ENCODE peak calls at places on chromosomes 12 and 14, in five cellular contexts. W is activated naive CD4-positive, alpha-beta T cell treated with anti-CD3 and anti-CD28 coated beads, Interleukin-2, amount 10 ng/mL, durations not matched to agents 7 days and 5 days; M is mucosa of descending colon; I is ecto neural progenitor cell; Z is left ventricle myocardium inferior. A is an unnamed sample.
A peak's percentile ranks its signal among the peaks of the same experiment; 100 is the strongest.

GRCh38 chr12:108305520-108305919 is 33.6 kb downstream of the CMKLR1 start:
- DNase-seq in W (no peak), M (peak; percentile 75), I (no peak), Z (peak; percentile 92), A (peak; percentile 92)

GRCh38 chr12:108119126-108119973 is 9.7 kb upstream of the WSCD2 start:
- DNase-seq in W (no peak), M (no peak), I (no peak), Z (no peak), A (no peak)

GRCh38 chr12:106345739-106346138 is 11.8 kb upstream of the POLR3B start:
- DNase-seq in W (no peak), M (no peak), I (peak; percentile 64), Z (no peak), A (no peak)

GRCh38 chr14:85572845-85573244 is 42.9 kb downstream of the FLRT2 start:
- DNase-seq in W (no peak), M (no peak), I (no peak), Z (no peak), A (no peak)

GRCh38 chr12:86241600-86241999 is 14.6 kb downstream of the MGAT4C start:
- DNase-seq in W (no peak), M (no peak), I (no peak), Z (no peak), A (no peak)

GRCh38 chr14:62673014-62673727 is 372.1 kb downstream of the KCNH5 start:
- DNase-seq in W (no peak), M (no peak), I (no peak), Z (no peak), A (no peak)

GRCh38 chr14:90275820-90276219 is 19.5 kb downstream of the PSMC1 start:
- DNase-seq in W (no peak), M (no peak), I (no peak), Z (no peak), A (no peak)

GRCh38 chr12:111285191-111285590 is 83.7 kb downstream of the PHETA1 start:
- DNase-seq in W (no peak), M (no peak), I (no peak), Z (no peak), A (no peak)

GRCh38 chr12:68835333-68835908 is 27.4 kb downstream of the MDM2 start:
- DNase-seq in W (no peak), M (no peak), I (no peak), Z (no peak), A (no peak)

GRCh38 chr12:9731393-9731792 is 1.5 kb downstream of the CLECL1 start:
- DNase-seq in W (no peak), M (no peak), I (no peak), Z (no peak), A (no peak)

GRCh38 chr12:49546481-49546880 is 7.7 kb downstream of the KCNH3 start:
- DNase-seq in W (no peak), M (no peak), I (no peak), Z (no peak), A (no peak)

GRCh38 chr14:32244404-32244803 is 41.3 kb upstream of the RNU6-8 start:
- DNase-seq in W (no peak), M (no peak), I (no peak), Z (no peak), A (no peak)

GRCh38 chr12:56086096-56086495 is 6.1 kb downstream of the ERBB3 start:
- DNase-seq in W (no peak), M (no peak), I (no peak), Z (no peak), A (no peak)

GRCh38 chr14:91332448-91333059 is 85.1 kb downstream of the CCDC88C start:
- DNase-seq in W (no peak), M (peak; percentile 55), I (no peak), Z (no peak), A (peak; percentile 14)

GRCh38 chr14:88518592-88519512 is 36.0 kb downstream of the PTPN21 start:
- DNase-seq in W (no peak), M (no peak), I (no peak), Z (no peak), A (no peak)